ENCODE peak calls at places on chromosomes 13 and 19, in ten cellular contexts. R is T-cell; B is naive thymus-derived CD8-positive, alpha-beta T cell; T is naive thymus-derived CD4-positive, alpha-beta T cell; Q is Panc1; H is heart right ventricle; Y is right cardiac atrium; I is CD4-positive, alpha-beta T cell; D is right lobe of liver; P is activated CD8-positive, alpha-beta memory T cell treated with anti-CD3 and anti-CD28 coated beads, Interleukin-2, amount 10 ng/mL, durations not matched to agents 7 days and 5 days. G is an unnamed sample.

GRCh38 chr19:1265611-1266115 is 3.5 kb upstream of the CIRBP start:
- ATAC-seq in R (peak), B (no peak), T (no peak), Q (peak), H (peak), Y (peak), I (no peak), D (no peak), P (peak), G (peak)

GRCh38 chr19:47032171-47032811 is 12.7 kb downstream of the NPAS1 start:
- ATAC-seq in R (peak), B (peak), T (peak), Q (peak), H (peak), Y (peak), I (peak), D (peak), P (peak), G (peak)

GRCh38 chr13:22103628-22104027 is 432.8 kb downstream of the FGF9 start:
- ATAC-seq in R (no peak), B (no peak), T (no peak), Q (no peak), H (no peak), Y (no peak), I (no peak), D (no peak), P (no peak), G (no peak)

GRCh38 chr13:92833071-92833470 is 393.5 kb upstream of the GPC6 start:
- ATAC-seq in R (no peak), B (no peak), T (no peak), Q (no peak), H (no peak), Y (no peak), I (no peak), D (no peak), P (no peak), G (no peak)

GRCh38 chr19:8361921-8362793 is 1.8 kb upstream of the ANGPTL4 start:
- ATAC-seq in R (no peak), B (no peak), T (peak), Q (peak), H (peak), Y (peak), I (no peak), D (peak), P (no peak), G (peak)

GRCh38 chr13:97971519-97971918 is 18.0 kb downstream of the IPO5 start:
- ATAC-seq in R (no peak), B (no peak), T (no peak), Q (no peak), H (no peak), Y (no peak), I (no peak), D (no peak), P (no peak), G (no peak)

GRCh38 chr13:48728226-48728625 is 74.5 kb downstream of the CYSLTR2 start:
- ATAC-seq in R (no peak), B (no peak), T (no peak), Q (no peak), H (no peak), Y (no peak), I (no peak), D (no peak), P (no peak), G (no peak)

GRCh38 chr13:99500839-99501134 is 485 bp upstream of the TM9SF2 start:
- ATAC-seq in R (peak), B (no peak), T (peak), Q (peak), H (no peak), Y (no peak), I (no peak), D (no peak), P (peak), G (peak)

GRCh38 chr13:56561327-56561726 is 579.4 kb upstream of the PRR20A start:
- ATAC-seq in R (no peak), B (no peak), T (no peak), Q (no peak), H (no peak), Y (no peak), I (no peak), D (no peak), P (no peak), G (no peak)

GRCh38 chr19:49430678-49431329 is 5.6 kb downstream of the GFY start:
- ATAC-seq in R (no peak), B (peak), T (peak), Q (no peak), H (no peak), Y (no peak), I (peak), D (no peak), P (no peak), G (peak)

GRCh38 chr13:75384881-75385707 is 96.9 kb downstream of the TBC1D4 start:
- ATAC-seq in R (no peak), B (no peak), T (no peak), Q (no peak), H (peak), Y (peak), I (no peak), D (no peak), P (no peak), G (peak)

GRCh38 chr13:51957377-51958216 is 53.7 kb downstream of the ATP7B start:
- ATAC-seq in R (no peak), B (no peak), T (no peak), Q (no peak), H (no peak), Y (no peak), I (no peak), D (peak), P (no peak), G (no peak)

GRCh38 chr19:29526730-29527499 is 1.1 kb downstream of the VSTM2B start:
- ATAC-seq in R (no peak), B (no peak), T (no peak), Q (no peak), H (no peak), Y (no peak), I (no peak), D (no peak), P (no peak), G (no peak)

GRCh38 chr13:77218274-77218673 is 108.6 kb downstream of the MYCBP2 start:
- ATAC-seq in R (no peak), B (no peak), T (no peak), Q (no peak), H (no peak), Y (no peak), I (no peak), D (no peak), P (no peak), G (no peak)

GRCh38 chr19:18711893-18712292 is 28.4 kb downstream of the CRTC1 start:
- ATAC-seq in R (no peak), B (no peak), T (no peak), Q (no peak), H (no peak), Y (no peak), I (no peak), D (no peak), P (no peak), G (no peak)

GRCh38 chr13:50340566-50341287 is 325.5 kb downstream of the KCNRG start:
- ATAC-seq in R (no peak), B (no peak), T (no peak), Q (no peak), H (no peak), Y (peak), I (no peak), D (no peak), P (no peak), G (no peak)

GRCh38 chr19:50204811-50205675 is 1.6 kb downstream of the MYH14 start:
- ATAC-seq in R (no peak), B (peak), T (no peak), Q (peak), H (peak), Y (peak), I (no peak), D (peak), P (no peak), G (no peak)

GRCh38 chr13:89150362-89150761 is 1479.2 kb downstream of the SLITRK5 start:
- ATAC-seq in R (no peak), B (no peak), T (no peak), Q (no peak), H (no peak), Y (peak), I (no peak), D (peak), P (no peak), G (no peak)

GRCh38 chr13:36030670-36031331 is 100.4 kb downstream of the DCLK1 start:
- ATAC-seq in R (no peak), B (no peak), T (no peak), Q (no peak), H (peak), Y (peak), I (no peak), D (no peak), P (no peak), G (no peak)

GRCh38 chr13:111132948-111133347 is 17.8 kb downstream of the ARHGEF7 start:
- ATAC-seq in R (no peak), B (no peak), T (no peak), Q (no peak), H (no peak), Y (no peak), I (no peak), D (no peak), P (no peak), G (no peak)

GRCh38 chr13:40468227-40468838 is 198.1 kb downstream of the FOXO1 start:
- ATAC-seq in R (no peak), B (no peak), T (no peak), Q (no peak), H (no peak), Y (no peak), I (no peak), D (no peak), P (no peak), G (no peak)

GRCh38 chr19:48271531-48272151 is 1.8 kb downstream of the ZNF114 start:
- ATAC-seq in R (peak), B (peak), T (peak), Q (peak), H (peak), Y (peak), I (no peak), D (peak), P (peak), G (no peak)

GRCh38 chr13:51601601-51602348 is 17.5 kb downstream of the WDFY2 start:
- ATAC-seq in R (no peak), B (no peak), T (peak), Q (no peak), H (no peak), Y (no peak), I (no peak), D (no peak), P (no peak), G (no peak)